ENCODE peak calls at places on chromosomes 4 and X, in six cellular contexts. B, H, A, V, P and K are unnamed samples.

GRCh38 chrX:39242187-39242586 is 440.9 kb downstream of the MID1IP1 start:
- DNase-seq in B (no peak), H (peak; percentile 51), A (no peak), V (no peak), P (no peak), K (peak; percentile 52)

GRCh38 chr4:181685461-181685860 is 557.7 kb upstream of the TENM3 start:
- DNase-seq in B (no peak), H (no peak), A (no peak), V (no peak), P (no peak), K (no peak)

GRCh38 chr4:143384381-143384994 is 47.8 kb downstream of the GAB1 start:
- DNase-seq in B (no peak), H (no peak), A (no peak), V (no peak), P (no peak), K (no peak)

GRCh38 chrX:15468036-15468435 is 25.1 kb downstream of the PIR start:
- DNase-seq in B (no peak), H (peak; percentile 27), A (no peak), V (no peak), P (no peak), K (peak; percentile 69)

GRCh38 chrX:11965436-11965835 is 172.8 kb upstream of the FRMPD4 start:
- DNase-seq in B (no peak), H (no peak), A (no peak), V (no peak), P (no peak), K (no peak)

GRCh38 chrX:119606508-119607389 is 525 bp upstream of the NKRF start:
- DNase-seq in B (no peak), H (no peak), A (no peak), V (no peak), P (no peak), K (no peak)

GRCh38 chr4:71593306-71593705 is 190.6 kb downstream of the GC start:
- DNase-seq in B (no peak), H (peak; percentile 78), A (no peak), V (no peak), P (no peak), K (no peak)

GRCh38 chrX:155061770-155062169 is 9.2 kb downstream of the CMC4 start:
- DNase-seq in B (no peak), H (no peak), A (no peak), V (no peak), P (no peak), K (no peak)

GRCh38 chr4:132642196-132642817 is 506.8 kb upstream of the PCDH10 start:
- DNase-seq in B (no peak), H (peak; percentile 81), A (no peak), V (no peak), P (peak; percentile 33), K (peak; percentile 55)